ENCODE peak calls at places on chromosomes 3 and 15, in six cellular contexts. G is CD4-positive, CD25-positive, alpha-beta regulatory T cell; I is SK-N-SH; N is dorsolateral prefrontal cortex; X is Peyer's patch; A is effector memory CD4-positive, alpha-beta T cell. P is an unnamed sample.

GRCh38 chr3:45055032-45055410 is 28.9 kb downstream of the CLEC3B start:
- DNase-seq in G (no peak), I (no peak), N (no peak), X (no peak), A (no peak), P (no peak)

GRCh38 chr3:86814918-86815655 is 175.9 kb downstream of the VGLL3 start:
- DNase-seq in G (no peak), I (no peak), N (no peak), X (no peak), A (no peak), P (no peak)

GRCh38 chr3:189372205-189372764 is 200.5 kb downstream of the TPRG1 start:
- DNase-seq in G (no peak), I (no peak), N (no peak), X (no peak), A (no peak), P (no peak)

GRCh38 chr3:38637906-38638305 is 11.6 kb downstream of the SCN5A start:
- DNase-seq in G (no peak), I (no peak), N (no peak), X (no peak), A (no peak), P (no peak)

GRCh38 chr3:171459130-171459941 is 869 bp downstream of the TNIK start:
- DNase-seq in G (peak), I (peak), N (peak), X (peak), A (peak), P (peak)

GRCh38 chr3:167736264-167736787 is 805 bp downstream of the SERPINI1 start:
- DNase-seq in G (no peak), I (peak), N (no peak), X (no peak), A (no peak), P (no peak)

GRCh38 chr3:14457999-14458398 is 55.6 kb downstream of the SLC6A6 start:
- DNase-seq in G (no peak), I (peak), N (no peak), X (no peak), A (no peak), P (no peak)

GRCh38 chr3:187063286-187064081 is 75.8 kb downstream of the RPL39L start:
- DNase-seq in G (peak), I (no peak), N (no peak), X (no peak), A (no peak), P (no peak)

GRCh38 chr15:73841756-73842590 is 31.4 kb upstream of the TBC1D21 start:
- DNase-seq in G (no peak), I (no peak), N (no peak), X (peak), A (no peak), P (no peak)

GRCh38 chr15:48414015-48414414 is 82.8 kb downstream of the DUT start:
- DNase-seq in G (no peak), I (no peak), N (no peak), X (no peak), A (no peak), P (no peak)

GRCh38 chr3:155112661-155113389 is 32.7 kb downstream of the MME start:
- DNase-seq in G (no peak), I (no peak), N (no peak), X (no peak), A (no peak), P (no peak)
- H3K4me3 ChIP-seq in G (no peak), I (no peak), N (no peak), X (no peak), A (no peak), P (no peak)

DNA sequence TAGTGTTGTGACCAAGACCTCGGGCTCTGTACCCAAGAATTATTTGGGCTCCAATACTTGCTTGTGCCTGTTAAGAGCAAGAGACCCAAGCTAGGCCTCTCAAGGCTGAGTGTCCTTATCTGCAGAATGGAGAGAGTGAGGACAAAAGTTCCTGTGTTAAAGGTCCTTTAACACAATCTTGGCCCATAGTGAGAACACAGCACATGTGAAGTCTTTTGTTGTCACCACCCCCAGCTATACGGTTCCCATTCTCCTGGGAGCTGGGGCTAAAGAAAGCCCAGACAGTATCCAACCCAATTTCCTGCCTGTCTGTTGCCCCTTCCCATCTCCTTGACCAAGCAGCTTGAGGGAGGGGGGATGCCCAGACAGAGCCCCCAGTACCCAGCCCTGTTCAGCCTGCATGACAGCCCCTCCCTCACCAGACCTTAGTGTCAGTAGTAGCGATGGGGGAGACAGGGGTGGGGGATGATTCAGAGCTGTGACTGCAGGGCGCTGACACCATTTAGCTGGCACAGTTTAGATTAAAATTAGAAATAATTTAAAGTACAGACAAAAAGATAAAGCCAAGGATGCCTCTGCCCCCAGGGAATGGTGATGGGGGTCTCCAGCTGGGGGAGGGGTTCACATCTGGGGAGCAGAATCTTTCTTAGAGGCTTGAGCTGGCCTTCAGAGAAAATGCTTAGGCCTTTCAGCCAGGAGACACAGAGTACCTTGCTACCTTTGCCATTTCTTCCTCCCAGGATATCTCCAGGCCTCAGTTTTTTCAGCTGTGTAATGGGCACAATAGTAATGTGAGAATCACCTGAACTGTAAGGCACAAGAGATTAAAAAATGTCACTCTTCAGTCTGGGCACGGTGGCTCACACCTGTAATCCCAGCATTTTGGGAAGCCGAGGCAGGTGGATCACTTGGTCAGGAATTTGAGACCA is 2.7 kb downstream of the PRKCD start:
- DNase-seq in G (no peak), I (no peak), N (no peak), X (no peak), A (no peak), P (no peak)
- H3K4me3 ChIP-seq in G (peak), I (no peak), N (no peak), X (no peak), A (no peak), P (no peak)

DNA sequence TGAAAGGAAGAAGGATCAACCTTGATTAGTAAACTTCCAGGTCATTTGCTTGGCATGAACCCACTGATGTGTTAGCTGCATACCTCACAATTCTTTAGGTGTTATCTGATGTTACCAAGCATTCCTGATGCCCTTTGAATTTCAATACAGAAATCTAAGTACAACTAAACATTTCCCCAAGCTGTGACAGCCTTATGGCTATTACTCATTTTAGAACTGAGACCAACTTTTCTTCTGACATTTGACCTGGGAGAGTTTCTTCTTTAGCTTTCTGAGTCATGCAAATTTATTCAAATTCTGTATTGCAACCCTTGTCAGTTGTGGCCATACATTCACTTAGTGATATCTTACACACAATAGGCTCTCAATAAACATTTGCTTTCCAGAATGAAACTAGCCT is 124.3 kb downstream of the TIGIT start:
- DNase-seq in G (no peak), I (no peak), N (no peak), X (no peak), A (no peak), P (no peak)
- H3K4me3 ChIP-seq in G (no peak), I (no peak), N (no peak), X (no peak), A (no peak), P (no peak)

GRCh38 chr15:50210462-50211264 is 28.7 kb downstream of the SLC27A2 start:
- DNase-seq in G (no peak), I (no peak), N (no peak), X (peak), A (no peak), P (no peak)
- H3K4me3 ChIP-seq in G (no peak), I (no peak), N (no peak), X (no peak), A (no peak), P (no peak)

GRCh38 chr3:32815812-32816438 is 1.9 kb upstream of the TRIM71 start:
- DNase-seq in G (no peak), I (no peak), N (no peak), X (no peak), A (no peak), P (no peak)
- H3K4me3 ChIP-seq in G (no peak), I (no peak), N (peak), X (peak), A (no peak), P (no peak)